ENCODE peak calls at places on chromosome 5, in six cellular contexts. L is fibroblast of pulmonary artery; Y is BJ; H is CD4-positive, CD25-positive, alpha-beta regulatory T cell; K is mesenchymal stem cell; C is PC-3. I is an unnamed sample.

GRCh38 chr5:180602481-180603075 is 11.3 kb upstream of the SCGB3A1 start:
- DNase-seq in L (no peak), Y (no peak), H (no peak), K (no peak), C (no peak), I (no peak)

GRCh38 chr5:36875051-36875788 is 1.3 kb upstream of the NIPBL start:
- DNase-seq in L (peak; percentile 51), Y (no peak), H (peak; percentile 47), K (peak; percentile 75), C (peak; percentile 57), I (peak; percentile 82)

GRCh38 chr5:9361835-9362234 is 184.0 kb downstream of the SEMA5A start:
- DNase-seq in L (peak; percentile 82), Y (no peak), H (no peak), K (peak; percentile 58), C (peak; percentile 97), I (peak; percentile 41)

GRCh38 chr5:85484982-85485574 is 1100.4 kb upstream of the EDIL3 start:
- DNase-seq in L (no peak), Y (no peak), H (no peak), K (no peak), C (peak; percentile 37), I (no peak)

GRCh38 chr5:150778517-150779396 is at the start of gene SMIM3:
- DNase-seq in L (peak; percentile 71), Y (no peak), H (peak; percentile 39), K (peak; percentile 88), C (peak; percentile 72), I (peak; percentile 95)

GRCh38 chr5:31641059-31641458 is 2.1 kb downstream of the PDZD2 start:
- DNase-seq in L (no peak), Y (no peak), H (no peak), K (no peak), C (no peak), I (no peak)

GRCh38 chr5:177438468-177438867 is 8.1 kb upstream of the PRR7 start:
- DNase-seq in L (no peak), Y (no peak), H (no peak), K (no peak), C (no peak), I (no peak)

GRCh38 chr5:107900721-107901120 is 230.0 kb upstream of the EFNA5 start:
- DNase-seq in L (no peak), Y (no peak), H (no peak), K (no peak), C (no peak), I (no peak)

GRCh38 chr5:10363519-10364185 is 10.2 kb downstream of the MARCHF6 start:
- DNase-seq in L (no peak), Y (no peak), H (no peak), K (no peak), C (no peak), I (no peak)

GRCh38 chr5:173830421-173830820 is 57.7 kb upstream of the CPEB4 start:
- DNase-seq in L (no peak), Y (no peak), H (no peak), K (no peak), C (no peak), I (no peak)

GRCh38 chr5:109911731-109912130 is 222.0 kb downstream of the MAN2A1 start:
- DNase-seq in L (peak; percentile 52), Y (peak; percentile 80), H (no peak), K (peak; percentile 23), C (no peak), I (peak; percentile 93)

GRCh38 chr5:150670275-150670960 is 9.4 kb downstream of the MYOZ3 start:
- DNase-seq in L (no peak), Y (no peak), H (no peak), K (peak; percentile 19), C (no peak), I (no peak)

GRCh38 chr5:53027913-53028312 is 38.8 kb downstream of the ITGA2 start:
- DNase-seq in L (peak; percentile 81), Y (no peak), H (no peak), K (peak; percentile 56), C (peak; percentile 74), I (peak; percentile 68)

GRCh38 chr5:158884827-158885512 is 214.7 kb downstream of the EBF1 start:
- DNase-seq in L (no peak), Y (no peak), H (no peak), K (no peak), C (no peak), I (no peak)

GRCh38 chr5:95533106-95533505 is 21.7 kb downstream of the SKIC3 start:
- DNase-seq in L (no peak), Y (no peak), H (no peak), K (no peak), C (no peak), I (peak; percentile 57)

GRCh38 chr5:95530441-95530840 is 24.3 kb downstream of the SKIC3 start:
- DNase-seq in L (peak; percentile 82), Y (peak; percentile 42), H (no peak), K (peak; percentile 84), C (peak; percentile 28), I (peak; percentile 54)

GRCh38 chr5:95533761-95534160 is 21.0 kb downstream of the SKIC3 start:
- DNase-seq in L (peak; percentile 16), Y (no peak), H (no peak), K (no peak), C (no peak), I (peak; percentile 30)

GRCh38 chr5:95532415-95532814 is 22.4 kb downstream of the SKIC3 start:
- DNase-seq in L (no peak), Y (no peak), H (no peak), K (no peak), C (no peak), I (no peak)

DNA sequence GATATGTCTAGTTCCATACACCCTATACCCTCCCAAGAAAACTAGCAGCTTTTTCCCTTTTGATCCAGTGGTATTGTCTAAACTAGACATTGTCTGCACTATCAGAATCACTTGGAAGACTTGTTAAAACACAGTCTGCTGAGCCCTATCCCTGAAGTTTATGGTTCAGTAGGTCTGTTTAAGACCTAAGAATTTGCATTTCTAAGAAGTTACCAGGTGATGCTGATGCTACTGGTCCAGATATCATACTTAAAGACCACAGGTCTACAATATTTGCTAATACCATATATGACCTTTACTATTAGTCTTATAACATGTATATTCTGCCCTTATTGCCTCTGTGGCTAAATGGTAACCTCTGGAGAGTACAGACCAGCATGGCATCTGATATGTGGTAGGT is 23.3 kb downstream of the SKIC3 start:
- DNase-seq in L (no peak), Y (no peak), H (no peak), K (no peak), C (no peak), I (no peak)
- H3K4me3 ChIP-seq in L (no peak overlapping the region), Y (no peak overlapping the region), H (no peak overlapping the region), K (no peak overlapping the region), C (no peak overlapping the region), I (no peak overlapping the region)

GRCh38 chr5:74629326-74629725 is 11.2 kb downstream of the ENC1 start:
- DNase-seq in L (no peak), Y (no peak), H (no peak), K (no peak), C (no peak), I (no peak)

GRCh38 chr5:74630387-74631087 is 10.0 kb downstream of the ENC1 start:
- DNase-seq in L (peak; percentile 91), Y (no peak), H (no peak), K (peak; percentile 48), C (peak; percentile 94), I (peak; percentile 76)

GRCh38 chr5:74632947-74633356 is 7.6 kb downstream of the ENC1 start:
- DNase-seq in L (peak; percentile 74), Y (no peak), H (no peak), K (peak; percentile 61), C (peak; percentile 94), I (no peak)

GRCh38 chr5:74633710-74634109 is 6.8 kb downstream of the ENC1 start:
- DNase-seq in L (no peak), Y (no peak), H (no peak), K (no peak), C (no peak), I (no peak)

DNA sequence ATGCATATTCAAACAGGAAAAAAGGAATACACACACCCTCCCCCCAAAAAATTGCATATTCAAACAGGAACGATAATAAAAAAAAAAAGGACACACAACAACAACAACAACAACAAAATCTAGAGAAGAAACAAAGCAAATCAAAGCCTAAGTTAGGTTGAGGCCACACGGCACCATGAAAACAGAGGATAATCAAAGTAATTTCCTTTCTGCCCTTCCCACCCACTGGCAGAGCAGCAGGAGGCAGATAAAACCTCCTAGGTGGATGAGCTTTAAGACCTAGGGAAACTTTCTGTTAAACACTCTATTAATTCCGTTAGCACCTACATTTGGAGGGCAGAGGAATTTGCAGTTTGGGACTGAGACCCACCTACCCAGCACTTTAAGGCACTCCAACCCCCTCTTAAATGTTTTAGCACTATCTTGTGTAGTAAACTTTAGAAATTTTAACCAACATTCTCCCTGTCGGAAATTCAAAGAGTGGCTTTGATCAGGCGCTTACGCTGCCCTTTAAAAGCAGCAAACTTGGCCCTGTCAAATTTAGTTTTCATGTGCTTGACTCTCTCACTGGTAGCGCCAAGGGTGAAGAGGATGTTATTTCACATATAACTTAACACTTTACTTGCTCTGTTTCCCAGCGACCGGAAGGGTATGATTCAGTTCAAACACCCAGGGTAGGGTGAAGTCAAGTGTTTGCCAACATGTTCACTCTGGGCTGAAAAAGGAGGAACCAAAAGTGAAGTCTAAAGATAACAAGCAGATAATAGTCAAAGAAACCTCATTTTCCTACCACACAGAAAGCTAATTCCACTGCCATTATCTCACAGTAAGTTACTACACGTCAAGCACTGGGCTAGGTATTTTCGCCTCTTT is 9.2 kb downstream of the ENC1 start:
- DNase-seq in L (peak; percentile 82), Y (no peak), H (no peak), K (peak; percentile 60), C (peak; percentile 83), I (peak; percentile 25)
- H3K4me3 ChIP-seq in L (no peak overlapping the region), Y (no peak overlapping the region), H (no peak overlapping the region), K (no peak overlapping the region), C (peak overlapping the region; percentile 55), I (no peak overlapping the region)

GRCh38 chr5:72557576-72558336 is 50.5 kb upstream of the ZNF366 start:
- DNase-seq in L (no peak), Y (no peak), H (no peak), K (no peak), C (no peak), I (no peak)

GRCh38 chr5:72555871-72556270 is 48.7 kb upstream of the ZNF366 start:
- DNase-seq in L (peak; percentile 39), Y (no peak), H (no peak), K (peak; percentile 47), C (no peak), I (peak; percentile 17)

GRCh38 chr5:72558383-72558782 is 51.2 kb upstream of the ZNF366 start:
- DNase-seq in L (peak; percentile 42), Y (no peak), H (no peak), K (peak; percentile 29), C (no peak), I (no peak)

GRCh38 chr5:72556351-72557146 is 49.3 kb upstream of the ZNF366 start:
- DNase-seq in L (peak; percentile 89), Y (peak; percentile 28), H (no peak), K (peak; percentile 86), C (peak; percentile 60), I (peak; percentile 45)

GRCh38 chr5:72557147-72557501 is 49.9 kb upstream of the ZNF366 start:
- DNase-seq in L (no peak), Y (no peak), H (no peak), K (no peak), C (no peak), I (no peak)
- H3K4me3 ChIP-seq in L (peak overlapping the region; percentile 35), Y (no peak overlapping the region), H (no peak overlapping the region), K (peak overlapping the region; percentile 69), C (peak overlapping the region; percentile 50), I (peak overlapping the region; percentile 62)

DNA sequence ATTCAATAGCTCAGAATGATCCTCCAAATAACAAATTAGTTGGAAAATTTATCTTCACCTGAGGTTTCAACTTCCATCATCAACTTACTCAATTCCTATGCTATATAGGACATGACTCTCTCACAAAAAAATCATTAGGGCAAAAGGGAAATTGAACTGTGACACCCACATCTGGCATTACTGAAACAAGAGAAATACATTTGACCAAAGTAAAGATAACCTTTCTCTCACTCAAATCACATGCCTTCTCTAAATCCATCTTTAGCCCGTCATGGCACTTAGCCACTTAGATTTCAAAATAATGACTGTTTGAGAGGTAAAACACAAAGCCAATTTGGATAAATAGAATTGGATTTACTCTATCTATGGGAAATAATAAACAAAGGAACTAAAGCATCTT is 126.4 kb downstream of the ADAMTS6 start:
- DNase-seq in L (no peak), Y (no peak), H (no peak), K (no peak), C (no peak), I (no peak)
- H3K4me3 ChIP-seq in L (no peak overlapping the region), Y (no peak overlapping the region), H (no peak overlapping the region), K (peak overlapping the region; percentile 33), C (no peak overlapping the region), I (peak overlapping the region; percentile 65)